ENCODE peak calls at places on chromosomes 13 and 19, in five cellular contexts. H is mesothelial cell of epicardium, S is ascending aorta, T is spleen, Q is choroid plexus epithelial cell. R is an unnamed sample.

GRCh38 chr19:27744926-27745844 is 1467.8 kb downstream of the UQCRFS1 start:
- DNase-seq in Q (no peak), T (no peak), H (no peak), S (no peak), R (peak)

GRCh38 chr13:41985788-41986508 is 25.0 kb upstream of the VWA8 start:
- DNase-seq in Q (peak), T (no peak), S (no peak), H (no peak), R (no peak)

GRCh38 chr13:51995677-51996551 is 15.3 kb downstream of the ATP7B start:
- DNase-seq in Q (no peak), H (no peak), S (no peak), T (no peak), R (no peak)

GRCh38 chr13:110811008-110811720 is 97.7 kb downstream of the ING1 start:
- DNase-seq in S (no peak), Q (no peak), T (no peak), H (no peak), R (no peak)

GRCh38 chr13:76331948-76332712 is 554.1 kb downstream of the KCTD12 start:
- DNase-seq in T (no peak), Q (peak), H (no peak), S (no peak), R (no peak)

GRCh38 chr19:42200116-42200740 is 17.2 kb downstream of the DEDD2 start:
- DNase-seq in S (no peak), Q (no peak), T (peak), H (no peak), R (no peak)

GRCh38 chr19:21786931-21787330 is 19.6 kb upstream of the ZNF100 start:
- DNase-seq in H (no peak), S (no peak), Q (no peak), T (no peak), R (no peak)

GRCh38 chr13:94160875-94161274 is 318.6 kb downstream of the DCT start:
- DNase-seq in S (no peak), T (no peak), Q (no peak), H (no peak), R (no peak)

GRCh38 chr19:13122275-13122878 is 4.3 kb downstream of the NACC1 start:
- DNase-seq in H (no peak), Q (no peak), S (no peak), T (no peak), R (no peak)

GRCh38 chr19:34345934-34346333 is 19.1 kb upstream of the GPI start:
- DNase-seq in S (no peak), H (no peak), T (peak), Q (peak), R (no peak)

GRCh38 chr19:45468159-45468651 is 409 bp downstream of the FOSB start:
- DNase-seq in H (no peak), Q (peak), T (peak), S (no peak), R (no peak)

GRCh38 chr13:20942938-20943518 is 40.5 kb upstream of the XPO4 start:
- DNase-seq in T (no peak), H (no peak), S (no peak), Q (no peak), R (no peak)

GRCh38 chr13:59865398-59865797 is 298.3 kb downstream of the DIAPH3 start:
- DNase-seq in H (no peak), Q (no peak), T (no peak), S (no peak), R (no peak)

GRCh38 chr19:13339869-13340268 is 166.4 kb downstream of the CACNA1A start:
- DNase-seq in Q (no peak), S (no peak), T (no peak), H (no peak), R (no peak)

GRCh38 chr13:41384749-41385503 is 72.4 kb upstream of the RGCC start:
- DNase-seq in T (no peak), Q (peak), S (no peak), H (no peak), R (no peak)

GRCh38 chr13:97911311-97912138 is 42.0 kb upstream of the IPO5 start:
- DNase-seq in S (no peak), T (no peak), H (no peak), Q (no peak), R (no peak)

GRCh38 chr19:53597023-53597422 is 34.8 kb upstream of the DPRX start:
- DNase-seq in T (no peak), Q (no peak), H (no peak), S (no peak), R (no peak)

GRCh38 chr13:77291779-77292178 is 35.1 kb downstream of the MYCBP2 start:
- DNase-seq in Q (no peak), H (no peak), S (no peak), T (no peak), R (no peak)

GRCh38 chr19:37220383-37220782 is 2.4 kb downstream of the ZNF383 start:
- DNase-seq in H (no peak), Q (no peak), T (no peak), S (no peak), R (no peak)

GRCh38 chr13:51935326-51936171 is 73.8 kb downstream of the CCDC70 start:
- DNase-seq in S (no peak), T (no peak), Q (peak), H (no peak), R (no peak)

GRCh38 chr13:101416181-101417042 is at the start of gene NALCN:
- DNase-seq in H (no peak), T (no peak), Q (peak), S (no peak), R (peak)

GRCh38 chr13:94656766-94657165 is 55.1 kb downstream of the GPR180 start:
- DNase-seq in H (no peak), Q (peak), S (no peak), T (no peak), R (no peak)

GRCh38 chr13:102846261-102847015 is 606 bp downstream of the ERCC5 start:
- DNase-seq in S (no peak), T (peak), Q (peak), H (peak), R (no peak)

GRCh38 chr19:55643733-55644116 is 276 bp downstream of the ZNF581 start:
- DNase-seq in Q (no peak), T (no peak), H (no peak), S (no peak), R (no peak)

GRCh38 chr19:32372726-32373613 is 27.6 kb downstream of the ZNF507 start:
- DNase-seq in S (no peak), Q (no peak), T (no peak), H (no peak), R (no peak)

GRCh38 chr13:20441879-20442278 is 83.8 kb downstream of the CRYL1 start:
- DNase-seq in H (no peak), Q (no peak), T (no peak), S (no peak), R (no peak)

GRCh38 chr13:98890186-98890585 is 87.7 kb downstream of the DOCK9 start:
- DNase-seq in T (no peak), Q (peak), H (no peak), S (no peak), R (no peak)

GRCh38 chr19:11693505-11694499 is 44.9 kb downstream of the ZNF823 start:
- DNase-seq in Q (peak), T (no peak), S (no peak), H (no peak), R (no peak)

GRCh38 chr13:98575009-98575866 is 1.7 kb downstream of the STK24 start:
- DNase-seq in S (no peak), T (no peak), Q (peak), H (no peak), R (no peak)

GRCh38 chr13:104253063-104253680 is 1187.0 kb upstream of the SLC10A2 start:
- DNase-seq in H (no peak), T (no peak), S (no peak), Q (peak), R (no peak)

GRCh38 chr19:50380767-50381166 is 3.4 kb upstream of the POLD1 start:
- DNase-seq in S (no peak), H (no peak), Q (no peak), T (peak), R (no peak)

GRCh38 chr13:110991991-110992508 is 77.2 kb upstream of the ANKRD10 start:
- DNase-seq in S (no peak), Q (no peak), T (no peak), H (no peak), R (no peak)

GRCh38 chr13:67971291-67971690 is 741.2 kb upstream of the PCDH9 start:
- DNase-seq in S (no peak), Q (no peak), T (no peak), H (no peak), R (no peak)

GRCh38 chr13:84867246-84867645 is 932.0 kb downstream of the SLITRK6 start:
- DNase-seq in H (no peak), S (no peak), T (no peak), Q (peak), R (no peak)

GRCh38 chr19:2561221-2561620 is 85.3 kb downstream of the GADD45B start:
- DNase-seq in H (no peak), Q (no peak), S (no peak), T (peak), R (no peak)

GRCh38 chr19:1406818-1407661 is at the start of gene DAZAP1:
- DNase-seq in H (peak), T (peak), S (peak), Q (peak), R (peak)
- TF ChIP-seq CTCF in H (peak), T (peak), S (no peak), Q (peak), R (peak)

DNA sequence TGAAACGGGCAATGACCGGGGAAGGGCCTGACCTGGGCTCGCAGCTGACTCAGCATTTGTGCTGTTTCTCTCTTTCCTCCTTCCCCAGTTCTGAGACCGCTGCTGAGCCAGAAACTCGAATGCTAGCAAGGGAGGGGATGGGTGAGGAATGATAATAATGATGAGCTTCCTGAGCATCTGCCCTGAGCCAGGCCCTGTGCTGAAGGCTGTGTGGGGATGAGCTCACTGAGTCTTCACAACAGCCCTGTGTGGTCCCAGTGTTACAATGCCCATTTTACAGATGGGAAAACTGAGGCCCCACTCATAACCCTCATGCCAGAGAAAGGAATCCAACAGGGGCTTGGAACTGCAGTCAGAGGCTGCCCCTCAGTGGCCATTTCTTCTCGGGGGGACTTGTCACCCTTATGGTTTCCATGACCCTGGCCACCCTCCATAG is 8.1 kb downstream of the SULT2B1 start:
- DNase-seq in H (no peak), S (no peak), T (no peak), Q (no peak), R (no peak)
- TF ChIP-seq CTCF in H (no peak), S (no peak), T (no peak), Q (peak), R (peak)

GRCh38 chr19:57903298-57904174 is 12.9 kb downstream of the ZNF417 start:
- DNase-seq in T (no peak), S (no peak), H (no peak), Q (peak), R (no peak)
- TF ChIP-seq CTCF in T (peak), S (peak), H (peak), Q (peak), R (peak)

GRCh38 chr19:7830272-7830771 is 304 bp downstream of the EVI5L start:
- DNase-seq in S (no peak), T (no peak), Q (no peak), H (no peak), R (no peak)

GRCh38 chr19:7830823-7831222 is 805 bp downstream of the EVI5L start:
- DNase-seq in Q (no peak), H (no peak), S (no peak), T (peak), R (no peak)

GRCh38 chr19:7832009-7832408 is 2.0 kb downstream of the EVI5L start:
- DNase-seq in T (peak), Q (no peak), S (no peak), H (no peak), R (no peak)

GRCh38 chr19:7832781-7833180 is 2.8 kb downstream of the EVI5L start:
- DNase-seq in S (no peak), Q (no peak), T (no peak), H (no peak), R (no peak)

DNA sequence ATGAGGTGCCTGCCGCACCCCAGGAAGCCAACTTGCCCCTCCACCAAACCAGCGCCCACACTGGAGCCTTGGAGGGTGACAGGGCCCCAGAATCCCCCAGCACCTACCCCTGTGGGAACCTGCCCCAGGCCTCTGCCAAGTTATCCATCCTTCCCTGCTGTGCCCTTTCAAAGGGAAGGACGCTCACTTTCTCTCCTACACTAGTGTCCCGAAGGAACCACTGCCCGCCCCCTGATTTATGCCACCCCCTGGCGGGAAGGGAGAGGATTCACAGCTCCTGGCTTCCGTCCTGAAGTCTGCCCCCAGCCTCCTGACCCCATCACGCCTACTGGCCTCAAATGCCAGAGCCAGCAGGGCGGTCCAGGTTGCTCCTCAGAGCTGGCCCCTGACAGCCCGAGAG is 1.4 kb downstream of the EVI5L start:
- DNase-seq in S (no peak), Q (peak), H (no peak), T (no peak), R (no peak)
- TF ChIP-seq CTCF in S (no peak), Q (peak), H (peak), T (no peak), R (peak)

GRCh38 chr13:31965361-31966066 is 66.1 kb upstream of the FRY start:
- DNase-seq in Q (peak), S (no peak), T (no peak), H (no peak), R (no peak)

GRCh38 chr13:31964168-31964567 is 67.4 kb upstream of the FRY start:
- DNase-seq in S (no peak), H (no peak), T (no peak), Q (no peak), R (no peak)

GRCh38 chr13:31970237-31970930 is 61.2 kb upstream of the FRY start:
- DNase-seq in T (no peak), H (no peak), S (no peak), Q (peak), R (no peak)

GRCh38 chr13:31968473-31968872 is 63.1 kb upstream of the FRY start:
- DNase-seq in H (no peak), S (no peak), Q (peak), T (no peak), R (no peak)

GRCh38 chr13:31967155-31967554 is 64.4 kb upstream of the FRY start:
- DNase-seq in T (no peak), Q (no peak), S (no peak), H (no peak), R (no peak)
- TF ChIP-seq CTCF in T (no peak), Q (no peak), S (no peak), H (peak), R (peak)

GRCh38 chr13:96200810-96201209 is 110.9 kb downstream of the HS6ST3 start:
- DNase-seq in Q (no peak), S (no peak), T (no peak), H (no peak), R (no peak)
- TF ChIP-seq CTCF in Q (no peak), S (no peak), T (no peak), H (no peak), R (no peak)

GRCh38 chr19:5434970-5435641 is 20.1 kb upstream of the ZNRF4 start:
- DNase-seq in H (no peak), T (no peak), Q (peak), S (no peak), R (no peak)
- TF ChIP-seq CTCF in H (no peak), T (no peak), Q (no peak), S (no peak), R (no peak)

GRCh38 chr19:40378509-40378908 is 11.5 kb downstream of the HIPK4 start:
- DNase-seq in H (no peak), Q (no peak), S (no peak), T (no peak), R (no peak)

GRCh38 chr19:40379446-40380198 is 10.4 kb downstream of the HIPK4 start:
- DNase-seq in H (no peak), S (no peak), Q (no peak), T (no peak), R (no peak)

GRCh38 chr19:40380199-40381037 is 9.6 kb downstream of the HIPK4 start:
- DNase-seq in Q (no peak), S (no peak), T (no peak), H (no peak), R (no peak)

GRCh38 chr19:40383668-40384248 is 6.2 kb downstream of the HIPK4 start:
- DNase-seq in H (no peak), Q (no peak), S (no peak), T (no peak), R (no peak)

DNA sequence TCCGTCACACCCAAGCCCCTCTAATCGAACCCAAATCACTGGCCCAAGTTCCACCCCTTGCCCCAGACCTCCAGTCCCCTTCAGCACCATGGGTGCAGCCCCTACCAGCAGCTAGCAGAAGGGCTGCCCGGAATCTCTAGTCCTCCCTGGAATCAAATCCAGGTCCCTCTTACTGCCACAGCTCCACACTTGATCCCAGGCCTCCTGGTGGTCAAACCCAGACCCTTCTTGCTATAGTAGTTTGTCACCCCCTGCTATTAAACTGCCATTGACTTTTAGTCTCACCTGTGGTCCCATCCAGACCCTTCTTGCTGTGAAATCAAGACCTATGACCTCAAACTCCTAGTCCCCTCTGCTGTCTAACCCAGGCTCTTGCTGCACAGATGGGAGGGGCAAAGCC is 8.7 kb downstream of the HIPK4 start:
- DNase-seq in S (no peak), T (no peak), Q (no peak), H (no peak), R (no peak)
- TF ChIP-seq CTCF in S (no peak), T (no peak), Q (peak), H (no peak), R (peak)

DNA sequence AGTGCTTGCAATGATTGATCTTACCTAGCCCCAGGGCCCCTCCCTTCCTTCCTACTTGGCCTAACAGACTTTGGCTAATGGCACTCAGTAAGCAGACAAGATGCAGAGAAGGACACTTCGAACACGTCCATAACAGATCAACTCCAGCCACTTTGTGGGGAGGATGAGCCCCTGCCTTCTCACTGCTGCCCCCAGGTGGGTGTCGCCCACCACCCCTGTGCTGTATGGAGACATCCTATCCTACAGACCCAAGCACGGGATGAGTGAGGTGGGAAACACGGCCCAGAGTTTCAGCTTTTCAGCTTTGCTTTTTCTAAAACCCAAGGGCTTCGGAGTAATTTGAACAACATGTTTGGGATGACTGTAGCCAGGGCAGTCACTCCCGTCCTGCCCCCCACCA is 5.5 kb downstream of the SLC7A1 start:
- DNase-seq in T (no peak), S (no peak), H (no peak), Q (no peak), R (no peak)
- TF ChIP-seq CTCF in T (no peak), S (no peak), H (no peak), Q (peak), R (no peak)

GRCh38 chr19:19551862-19552192 is 13.8 kb downstream of the CILP2 start:
- DNase-seq in T (no peak), S (no peak), Q (peak), H (no peak), R (no peak)

GRCh38 chr19:19553670-19554069 is 15.6 kb downstream of the CILP2 start:
- DNase-seq in H (no peak), S (no peak), Q (no peak), T (no peak), R (no peak)

GRCh38 chr19:19550972-19551861 is 13.2 kb downstream of the CILP2 start:
- DNase-seq in H (no peak), Q (no peak), S (no peak), T (no peak), R (no peak)

GRCh38 chr19:19554074-19555023 is 16.3 kb downstream of the CILP2 start:
- DNase-seq in Q (peak), H (no peak), S (no peak), T (peak), R (no peak)

GRCh38 chr19:19552811-19553210 is 14.7 kb downstream of the CILP2 start:
- DNase-seq in T (no peak), S (no peak), H (no peak), Q (peak), R (no peak)
- TF ChIP-seq CTCF in T (peak), S (peak), H (peak), Q (peak), R (peak)